ENCODE peak calls at places on chromosomes 5 and 9, in five cellular contexts. X is fibroblast of the conjunctiva, D is NCI-H2081 treated with DMSO at 0.1 percent for 48 hours, H is ELF-1, U is globus pallidus. V is an unnamed sample.

GRCh38 chr5:90911169-90911568 is 352.6 kb downstream of the ADGRV1 start:
- DNase-seq in D (no peak), H (no peak), U (no peak), X (no peak), V (no peak)

GRCh38 chr9:81562221-81563019 is 126.9 kb downstream of the TLE1 start:
- DNase-seq in H (no peak), D (no peak), U (no peak), X (peak), V (no peak)

GRCh38 chr5:103546858-103547257 is 15.7 kb downstream of the NUDT12 start:
- DNase-seq in X (no peak), U (no peak), H (no peak), D (no peak), V (no peak)

GRCh38 chr9:125763373-125763772 is 16.2 kb downstream of the PBX3 start:
- DNase-seq in D (peak), H (peak), U (no peak), X (peak), V (no peak)

GRCh38 chr9:122168356-122168755 is 8.6 kb downstream of the MORN5 start:
- DNase-seq in X (no peak), H (no peak), U (no peak), D (no peak), V (no peak)

GRCh38 chr9:70411930-70412677 is 2.4 kb downstream of the KLF9 start:
- DNase-seq in X (peak), D (no peak), H (peak), U (peak), V (peak)

GRCh38 chr5:107285772-107286171 is 385.0 kb downstream of the EFNA5 start:
- DNase-seq in D (no peak), U (no peak), X (no peak), H (no peak), V (no peak)

GRCh38 chr5:56329652-56330051 is 96.5 kb upstream of the ANKRD55 start:
- DNase-seq in U (no peak), X (no peak), D (no peak), H (no peak), V (no peak)

GRCh38 chr5:115428676-115429075 is 115.9 kb downstream of the FEM1C start:
- DNase-seq in D (no peak), X (no peak), U (no peak), H (no peak), V (no peak)